ENCODE peak calls at places on chromosomes 11 and 22, in four cellular contexts. Q, F, A and W are unnamed samples.

GRCh38 chr22:42338502-42338901 is 68.0 kb upstream of the TCF20 start:
- DNase-seq in Q (no peak), F (no peak), A (no peak), W (no peak)

GRCh38 chr11:56890584-56891305 is 98.0 kb upstream of the OR5AK2 start:
- DNase-seq in Q (no peak), F (no peak), A (no peak), W (no peak)

GRCh38 chr11:19519912-19520641 is 192.6 kb upstream of the NAV2 start:
- DNase-seq in Q (no peak), F (no peak), A (no peak), W (no peak)

GRCh38 chr11:123441161-123441560 is 11.1 kb downstream of the GRAMD1B start:
- DNase-seq in Q (no peak), F (no peak), A (no peak), W (no peak)

GRCh38 chr22:47835726-47836125 is 1073.3 kb downstream of the TBC1D22A start:
- DNase-seq in Q (no peak), F (no peak), A (peak), W (no peak)

GRCh38 chr22:40182231-40182835 is 4.6 kb downstream of the TNRC6B start:
- DNase-seq in Q (no peak), F (no peak), A (no peak), W (no peak)

GRCh38 chr11:18700375-18700774 is 1.8 kb downstream of the TMEM86A start:
- DNase-seq in Q (no peak), F (no peak), A (no peak), W (no peak)

GRCh38 chr11:42976636-42977217 is 335.1 kb upstream of the API5 start:
- DNase-seq in Q (no peak), F (no peak), A (no peak), W (no peak)

GRCh38 chr11:125431009-125431408 is 65.1 kb downstream of the FEZ1 start:
- DNase-seq in Q (no peak), F (no peak), A (no peak), W (no peak)

GRCh38 chr11:76284161-76284560 is 77.9 kb upstream of the WNT11 start:
- DNase-seq in Q (no peak), F (no peak), A (no peak), W (no peak)

GRCh38 chr11:132045116-132045515 is 674.7 kb downstream of the NTM start:
- DNase-seq in Q (no peak), F (no peak), A (no peak), W (no peak)

GRCh38 chr22:19761022-19761499 is 483 bp downstream of the TBX1 start:
- DNase-seq in Q (no peak), F (no peak), A (no peak), W (no peak)

GRCh38 chr22:41512421-41513194 is 31.7 kb downstream of the POLR3H start:
- DNase-seq in Q (peak), F (no peak), A (peak), W (peak)

GRCh38 chr11:42901084-42901483 is 410.7 kb upstream of the API5 start:
- DNase-seq in Q (no peak), F (no peak), A (no peak), W (no peak)

GRCh38 chr11:10716122-10716521 is 22.6 kb upstream of the IRAG1 start:
- DNase-seq in Q (no peak), F (no peak), A (no peak), W (peak)
- TF ChIP-seq PHF8 in Q (no peak), F (no peak), A (no peak), W (no peak)

GRCh38 chr22:31339148-31339832 is 6.9 kb downstream of the PATZ1 start:
- DNase-seq in Q (no peak), F (no peak), A (peak), W (no peak)

GRCh38 chr22:31334329-31334728 is 11.8 kb downstream of the PATZ1 start:
- DNase-seq in Q (no peak), F (no peak), A (no peak), W (no peak)

GRCh38 chr22:31333648-31334047 is 12.5 kb downstream of the PATZ1 start:
- DNase-seq in Q (no peak), F (no peak), A (no peak), W (no peak)

GRCh38 chr22:31340360-31340759 is 5.8 kb downstream of the PATZ1 start:
- DNase-seq in Q (no peak), F (no peak), A (peak), W (no peak)

DNA sequence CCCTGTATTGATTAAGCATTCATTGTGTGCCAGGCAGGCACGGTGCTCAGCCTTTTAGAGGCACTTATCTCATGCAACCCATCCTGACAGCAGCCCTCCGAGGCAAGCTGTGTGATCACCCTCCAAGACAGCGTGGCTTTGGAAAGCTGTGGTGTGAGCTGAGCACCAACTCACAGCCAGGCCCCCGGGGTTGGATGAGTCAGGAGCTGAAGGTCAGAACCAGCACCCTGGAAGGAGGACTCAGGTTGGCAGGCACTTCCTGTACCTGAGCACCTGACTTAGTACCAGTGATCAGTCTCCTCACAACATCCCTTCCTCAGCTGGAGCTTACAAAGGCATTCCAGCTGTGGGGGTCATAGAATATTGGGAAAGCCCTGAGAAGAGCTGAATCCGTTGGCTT is 9.0 kb downstream of the PATZ1 start:
- DNase-seq in Q (no peak), F (no peak), A (no peak), W (no peak)
- TF ChIP-seq PHF8 in Q (no peak), F (no peak), A (no peak), W (no peak)

GRCh38 chr11:65569973-65570918 is at the start of gene ZNRD2:
- DNase-seq in Q (peak), F (peak), A (peak), W (peak)

GRCh38 chr11:65571420-65571819 is 918 bp upstream of the FAM89B start:
- DNase-seq in Q (no peak), F (no peak), A (no peak), W (no peak)

GRCh38 chr11:65573391-65574146 is 1.2 kb downstream of the FAM89B start:
- DNase-seq in Q (no peak), F (no peak), A (no peak), W (no peak)

GRCh38 chr11:65572356-65573043 is at the start of gene FAM89B:
- DNase-seq in Q (peak), F (no peak), A (no peak), W (peak)

DNA sequence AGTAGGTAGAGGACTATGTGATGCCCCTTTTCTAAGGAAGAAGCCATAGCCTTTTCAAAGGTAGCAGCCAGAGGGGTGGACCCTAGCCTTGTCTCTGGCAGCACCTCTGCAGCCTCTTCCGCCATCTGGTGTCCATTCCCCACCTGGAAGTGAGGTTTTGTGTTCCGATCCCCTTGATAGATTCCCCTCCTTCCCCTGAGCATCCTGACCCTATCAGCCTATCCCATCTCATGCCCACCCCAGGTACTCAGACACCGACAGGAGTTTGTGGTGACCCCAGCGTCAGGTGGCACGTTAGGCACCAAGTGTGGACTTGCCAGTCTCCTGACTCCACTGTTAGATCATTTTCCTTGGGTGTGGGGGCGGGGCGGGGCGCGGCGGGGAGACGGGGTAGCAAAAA is 398 bp upstream of the FAM89B start:
- DNase-seq in Q (peak), F (no peak), A (no peak), W (peak)
- TF ChIP-seq PHF8 in Q (no peak), F (no peak), A (no peak), W (no peak)

DNA sequence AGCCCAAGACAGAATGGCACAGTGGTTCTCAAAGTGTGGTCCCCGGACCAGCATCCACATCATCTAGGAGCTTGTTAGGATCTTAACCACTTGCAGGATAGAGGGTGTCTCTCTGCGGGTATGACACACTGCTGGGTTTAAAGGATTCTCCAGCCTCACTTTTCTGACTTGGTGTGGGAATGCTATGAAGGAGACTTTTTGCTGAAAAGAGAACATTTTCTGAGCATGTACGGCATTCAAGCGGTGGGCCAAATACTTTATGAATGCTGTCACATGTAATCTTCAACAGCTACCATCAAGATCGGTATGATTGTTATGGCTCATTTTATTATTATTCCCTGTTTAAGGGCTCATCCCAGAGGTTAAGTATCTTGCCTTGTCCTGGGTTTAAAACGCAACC is 1.7 kb upstream of the CD82 start:
- DNase-seq in Q (no peak), F (no peak), A (no peak), W (no peak)
- TF ChIP-seq PHF8 in Q (no peak), F (no peak), A (no peak), W (no peak)

GRCh38 chr11:108786281-108786990 is 121.6 kb downstream of the DDX10 start:
- DNase-seq in Q (no peak), F (no peak), A (no peak), W (no peak)

GRCh38 chr11:108793138-108793537 is 128.3 kb downstream of the DDX10 start:
- DNase-seq in Q (no peak), F (no peak), A (no peak), W (no peak)

GRCh38 chr11:108790501-108791299 is 125.8 kb downstream of the DDX10 start:
- DNase-seq in Q (no peak), F (no peak), A (no peak), W (no peak)

GRCh38 chr11:108787105-108787504 is 122.2 kb downstream of the DDX10 start:
- DNase-seq in Q (no peak), F (no peak), A (no peak), W (no peak)

GRCh38 chr11:108788565-108789199 is 123.8 kb downstream of the DDX10 start:
- DNase-seq in Q (no peak), F (no peak), A (peak), W (peak)
- TF ChIP-seq PHF8 in Q (no peak), F (no peak), A (no peak), W (no peak)

GRCh38 chr11:83195176-83195531 is 1.6 kb downstream of the ANKRD42 start:
- DNase-seq in Q (peak), F (no peak), A (no peak), W (no peak)
- TF ChIP-seq PHF8 in Q (no peak), F (no peak), A (no peak), W (no peak)

DNA sequence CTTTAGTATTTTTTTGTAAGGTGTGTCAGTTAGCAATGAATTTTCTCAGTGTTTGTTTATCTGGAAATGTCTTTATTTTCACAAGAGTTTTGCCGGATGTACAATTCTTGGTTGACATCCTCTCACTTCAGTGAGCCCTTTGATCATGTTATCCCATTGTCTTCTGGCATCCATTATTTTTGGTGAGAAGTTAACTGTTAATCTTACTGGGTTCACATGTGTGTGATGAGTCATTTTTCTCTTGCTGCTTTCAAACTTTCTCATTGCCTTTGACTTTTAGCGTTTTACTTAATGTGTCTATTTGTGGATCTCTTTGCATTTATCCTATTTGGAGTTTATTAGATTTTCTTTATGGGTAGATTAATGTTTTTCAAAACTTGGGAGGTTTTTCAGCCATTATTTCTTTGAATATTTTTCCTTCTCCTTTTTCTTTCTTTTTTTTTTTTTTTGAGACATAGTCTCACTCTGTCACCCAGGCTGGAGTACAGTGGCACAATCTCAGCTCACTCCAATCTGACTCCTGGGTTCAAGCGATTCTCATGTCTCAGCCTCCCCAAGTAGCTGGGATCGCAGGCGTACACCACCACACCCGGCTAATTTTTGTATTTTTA is 100.5 kb upstream of the RRM1 start:
- DNase-seq in Q (no peak), F (no peak), A (peak), W (peak)
- TF ChIP-seq PHF8 in Q (no peak), F (no peak), A (no peak), W (no peak)

GRCh38 chr22:32204211-32204855 is 540 bp downstream of the RFPL2 start:
- DNase-seq in Q (peak), F (no peak), A (peak), W (no peak)

GRCh38 chr22:32204856-32205722 is at the start of gene RFPL2:
- DNase-seq in Q (peak), F (no peak), A (peak), W (no peak)

GRCh38 chr22:32202539-32203180 is 2.2 kb downstream of the RFPL2 start:
- DNase-seq in Q (peak), F (no peak), A (peak), W (peak)

GRCh38 chr22:32202161-32202538 is 2.7 kb downstream of the RFPL2 start:
- DNase-seq in Q (no peak), F (no peak), A (no peak), W (no peak)

DNA sequence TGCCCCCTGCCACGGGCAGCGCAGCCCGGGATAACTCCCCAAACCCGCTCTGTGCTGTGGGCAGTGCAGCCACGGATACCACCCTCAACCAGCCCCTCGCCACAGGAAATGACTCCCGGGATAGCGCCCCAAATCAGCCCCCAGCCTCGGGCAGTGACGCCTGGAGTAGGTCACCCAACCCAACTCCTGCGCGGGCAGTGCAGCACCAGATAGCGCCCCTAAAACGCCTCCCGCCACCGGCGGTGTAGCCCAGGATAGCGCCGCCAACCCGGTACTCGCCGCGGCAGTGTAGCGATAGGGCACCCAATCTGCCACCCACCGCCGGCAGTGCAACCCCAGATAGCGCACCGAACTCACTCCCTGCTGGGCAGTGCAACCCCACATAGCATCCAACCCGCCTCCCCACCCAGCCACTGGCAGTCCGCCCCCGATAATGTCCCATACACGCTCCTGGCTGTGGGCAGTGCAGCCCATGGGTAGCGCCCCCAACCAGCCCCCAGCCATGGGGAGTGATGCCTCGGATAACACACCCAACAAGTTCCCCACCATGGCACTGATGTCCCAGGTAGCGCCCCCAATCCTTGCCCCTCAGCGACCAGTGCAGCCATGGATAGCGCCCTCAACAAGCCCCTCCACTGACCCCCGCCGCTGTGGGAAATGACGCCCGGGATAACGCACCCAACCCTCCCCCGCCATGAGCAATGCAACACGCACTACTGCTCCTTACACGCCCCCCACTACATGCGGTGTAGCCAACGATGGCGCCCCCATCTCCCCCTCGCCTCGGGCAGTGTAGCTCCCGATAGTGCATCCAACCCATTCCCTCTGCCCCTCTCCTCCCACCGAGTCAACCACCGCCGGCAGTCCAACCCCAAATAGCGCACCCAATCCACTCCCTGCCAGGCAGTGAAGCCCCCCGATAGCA is 1.4 kb downstream of the RFPL2 start:
- DNase-seq in Q (peak), F (no peak), A (no peak), W (no peak)
- TF ChIP-seq PHF8 in Q (no peak), F (no peak), A (no peak), W (no peak)